ENCODE peak calls at places on chromosomes 2 and 18, in seven cellular contexts. One of them, this sample, is unnamed.
A peak's percentile ranks its signal among the peaks of the same experiment; 100 is the strongest.

GRCh38 chr18:39571511-39571910 is 2005.9 kb upstream of the CELF4 start:
- DNase-seq in psoas muscle: no peak
- DNase-seq in prostate gland: no peak
- DNase-seq in IMR-90: peak; percentile 19
- DNase-seq in breast epithelium: no peak
- DNase-seq in heart right ventricle: no peak
- DNase-seq in ascending aorta: no peak
- DNase-seq in this sample: no peak

GRCh38 chr2:228548230-228548629 is 366.7 kb upstream of the SPHKAP start:
- DNase-seq in psoas muscle: no peak
- DNase-seq in prostate gland: no peak
- DNase-seq in IMR-90: peak; percentile 41
- DNase-seq in breast epithelium: no peak
- DNase-seq in heart right ventricle: no peak
- DNase-seq in ascending aorta: no peak
- DNase-seq in this sample: no peak

GRCh38 chr18:3528251-3528650 is 78.3 kb downstream of the TGIF1 start:
- DNase-seq in psoas muscle: no peak
- DNase-seq in prostate gland: no peak
- DNase-seq in IMR-90: no peak
- DNase-seq in breast epithelium: no peak
- DNase-seq in heart right ventricle: no peak
- DNase-seq in ascending aorta: no peak
- DNase-seq in this sample: no peak

GRCh38 chr2:231991664-231992063 is 30.2 kb downstream of the DIS3L2 start:
- DNase-seq in psoas muscle: no peak
- DNase-seq in prostate gland: no peak
- DNase-seq in IMR-90: peak; percentile 26
- DNase-seq in breast epithelium: no peak
- DNase-seq in heart right ventricle: no peak
- DNase-seq in ascending aorta: no peak
- DNase-seq in this sample: no peak

GRCh38 chr18:55763805-55764204 is 175.8 kb upstream of the TCF4 start:
- DNase-seq in psoas muscle: no peak
- DNase-seq in prostate gland: no peak
- DNase-seq in IMR-90: peak; percentile 11
- DNase-seq in breast epithelium: no peak
- DNase-seq in heart right ventricle: no peak
- DNase-seq in ascending aorta: no peak
- DNase-seq in this sample: no peak

GRCh38 chr2:156317631-156318030 is 14.9 kb downstream of the NR4A2 start:
- DNase-seq in psoas muscle: no peak
- DNase-seq in prostate gland: no peak
- DNase-seq in IMR-90: no peak
- DNase-seq in breast epithelium: no peak
- DNase-seq in heart right ventricle: no peak
- DNase-seq in ascending aorta: no peak
- DNase-seq in this sample: no peak

GRCh38 chr2:173982918-173983317 is 17.7 kb upstream of the SP3 start:
- DNase-seq in psoas muscle: no peak
- DNase-seq in prostate gland: peak; percentile 75
- DNase-seq in IMR-90: peak; percentile 56
- DNase-seq in breast epithelium: peak; percentile 79
- DNase-seq in heart right ventricle: peak; percentile 44
- DNase-seq in ascending aorta: no peak
- DNase-seq in this sample: no peak

GRCh38 chr18:55927831-55928230 is 339.8 kb upstream of the TCF4 start:
- DNase-seq in psoas muscle: no peak
- DNase-seq in prostate gland: no peak
- DNase-seq in IMR-90: peak; percentile 89
- DNase-seq in breast epithelium: no peak
- DNase-seq in heart right ventricle: no peak
- DNase-seq in ascending aorta: no peak
- DNase-seq in this sample: no peak

GRCh38 chr2:80288576-80288975 is 16.0 kb downstream of the LRRTM1 start:
- DNase-seq in psoas muscle: no peak
- DNase-seq in prostate gland: no peak
- DNase-seq in IMR-90: no peak
- DNase-seq in breast epithelium: no peak
- DNase-seq in heart right ventricle: no peak
- DNase-seq in ascending aorta: no peak
- DNase-seq in this sample: no peak

GRCh38 chr18:31680836-31681568 is 3.4 kb downstream of the B4GALT6 start:
- DNase-seq in psoas muscle: no peak
- DNase-seq in prostate gland: no peak
- DNase-seq in IMR-90: no peak
- DNase-seq in breast epithelium: no peak
- DNase-seq in heart right ventricle: no peak
- DNase-seq in ascending aorta: no peak
- DNase-seq in this sample: no peak

GRCh38 chr2:231394201-231395141 is 1.0 kb upstream of the B3GNT7 start:
- DNase-seq in psoas muscle: no peak
- DNase-seq in prostate gland: no peak
- DNase-seq in IMR-90: no peak
- DNase-seq in breast epithelium: no peak
- DNase-seq in heart right ventricle: no peak
- DNase-seq in ascending aorta: no peak
- DNase-seq in this sample: peak; percentile 75

GRCh38 chr2:128613876-128614275 is 295.2 kb upstream of the HS6ST1 start:
- DNase-seq in psoas muscle: no peak
- DNase-seq in prostate gland: no peak
- DNase-seq in IMR-90: no peak
- DNase-seq in breast epithelium: no peak
- DNase-seq in heart right ventricle: no peak
- DNase-seq in ascending aorta: no peak
- DNase-seq in this sample: peak; percentile 4

GRCh38 chr18:79950440-79951341 is 762 bp downstream of the SLC66A2 start:
- DNase-seq in psoas muscle: peak; percentile 47
- DNase-seq in prostate gland: no peak
- DNase-seq in IMR-90: peak; percentile 12
- DNase-seq in breast epithelium: no peak
- DNase-seq in heart right ventricle: peak; percentile 50
- DNase-seq in ascending aorta: peak; percentile 64
- DNase-seq in this sample: peak; percentile 78

GRCh38 chr2:710867-711266 is 33.7 kb upstream of the TMEM18 start:
- DNase-seq in psoas muscle: no peak
- DNase-seq in prostate gland: no peak
- DNase-seq in IMR-90: no peak
- DNase-seq in breast epithelium: no peak
- DNase-seq in heart right ventricle: no peak
- DNase-seq in ascending aorta: no peak
- DNase-seq in this sample: no peak

GRCh38 chr2:127118467-127118866 is 11.5 kb upstream of the BIN1 start:
- DNase-seq in psoas muscle: no peak
- DNase-seq in prostate gland: no peak
- DNase-seq in IMR-90: no peak
- DNase-seq in breast epithelium: no peak
- DNase-seq in heart right ventricle: no peak
- DNase-seq in ascending aorta: no peak
- DNase-seq in this sample: no peak

GRCh38 chr2:127121341-127121740 is 14.4 kb upstream of the BIN1 start:
- DNase-seq in psoas muscle: no peak
- DNase-seq in prostate gland: no peak
- DNase-seq in IMR-90: no peak
- DNase-seq in breast epithelium: no peak
- DNase-seq in heart right ventricle: no peak
- DNase-seq in ascending aorta: no peak
- DNase-seq in this sample: peak; percentile 1

GRCh38 chr2:127122351-127123027 is 15.5 kb upstream of the BIN1 start:
- DNase-seq in psoas muscle: no peak
- DNase-seq in prostate gland: no peak
- DNase-seq in IMR-90: no peak
- DNase-seq in breast epithelium: no peak
- DNase-seq in heart right ventricle: no peak
- DNase-seq in ascending aorta: no peak
- DNase-seq in this sample: no peak

GRCh38 chr2:127124426-127124825 is 17.5 kb upstream of the BIN1 start:
- DNase-seq in psoas muscle: no peak
- DNase-seq in prostate gland: no peak
- DNase-seq in IMR-90: no peak
- DNase-seq in breast epithelium: no peak
- DNase-seq in heart right ventricle: no peak
- DNase-seq in ascending aorta: no peak
- DNase-seq in this sample: no peak

DNA sequence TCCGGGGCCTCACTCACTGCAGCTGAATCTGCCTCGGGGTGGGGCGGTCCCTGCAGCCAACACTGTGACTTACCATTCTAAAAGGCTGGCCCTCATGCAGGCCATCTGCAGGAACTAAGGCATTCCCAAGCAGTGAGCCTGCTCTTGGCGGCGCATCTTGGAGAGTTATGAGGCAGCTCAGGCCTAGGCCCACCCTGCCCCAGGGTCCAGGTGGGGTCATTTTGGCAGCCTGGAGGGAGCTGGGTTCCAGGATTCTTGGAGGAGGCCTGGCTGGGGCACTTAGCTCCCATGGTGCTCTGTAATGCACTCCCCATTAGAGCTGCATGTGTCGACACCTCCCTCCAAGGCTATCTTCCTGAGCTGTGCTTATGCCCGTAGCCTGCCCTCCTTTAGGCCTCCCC is 14.8 kb upstream of the BIN1 start:
- DNase-seq in psoas muscle: peak; percentile 86
- DNase-seq in prostate gland: no peak
- DNase-seq in IMR-90: no peak
- DNase-seq in breast epithelium: no peak
- DNase-seq in heart right ventricle: peak; percentile 60
- DNase-seq in ascending aorta: no peak
- DNase-seq in this sample: no peak
- H3K9me3 ChIP-seq in psoas muscle: no peaks in the 10 kb centered on the region
- H3K9me3 ChIP-seq in prostate gland: no peaks in the 10 kb centered on the region
- H3K9me3 ChIP-seq in IMR-90: no peaks in the 10 kb centered on the region
- H3K9me3 ChIP-seq in breast epithelium: no peaks in the 10 kb centered on the region
- H3K9me3 ChIP-seq in heart right ventricle: no peaks in the 10 kb centered on the region
- H3K9me3 ChIP-seq in ascending aorta: no peaks in the 10 kb centered on the region
- H3K9me3 ChIP-seq in this sample: no peaks in the 10 kb centered on the region

DNA sequence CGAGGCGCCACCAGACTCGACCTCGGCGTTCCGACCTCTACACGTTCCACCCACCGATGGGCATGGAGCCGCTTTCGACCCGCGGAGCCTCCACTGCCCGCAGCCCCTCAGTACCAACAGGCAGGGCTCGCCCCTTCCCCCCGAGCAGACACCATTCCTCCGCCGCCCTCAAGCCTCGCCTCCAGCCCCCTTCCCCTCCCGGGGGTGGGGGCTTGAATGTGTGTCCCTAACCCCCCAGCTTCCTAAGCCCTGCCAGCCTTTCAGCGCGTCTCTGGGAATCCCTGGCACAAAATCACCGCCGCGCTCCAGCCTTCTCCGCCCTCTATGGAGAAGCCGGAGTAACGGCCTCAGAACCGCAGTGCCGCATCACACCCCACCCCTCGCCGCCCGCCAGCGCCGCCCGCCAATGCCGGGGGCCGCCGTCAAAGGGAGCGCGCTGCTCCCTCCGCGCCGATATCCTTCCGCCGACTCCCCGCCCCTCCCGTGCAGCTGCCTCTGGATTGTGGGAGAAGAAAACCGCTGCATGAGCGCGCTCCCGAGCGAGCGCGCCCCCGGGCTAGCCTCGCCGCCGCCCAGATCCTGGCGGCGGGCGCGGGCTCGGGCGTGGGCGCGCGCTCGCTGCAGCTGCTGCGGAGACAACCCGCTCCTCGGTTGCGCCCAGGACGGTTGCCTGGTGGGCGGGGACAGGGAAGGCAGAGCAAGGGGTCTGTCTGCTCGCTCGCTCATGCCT is at the start of gene CCDC88A:
- DNase-seq in psoas muscle: peak; percentile 98
- DNase-seq in prostate gland: peak; percentile 90
- DNase-seq in IMR-90: peak; percentile 97
- DNase-seq in breast epithelium: peak; percentile 89
- DNase-seq in heart right ventricle: peak; percentile 98
- DNase-seq in ascending aorta: peak; percentile 97
- DNase-seq in this sample: peak; percentile 94
- TF ChIP-seq CTCF in psoas muscle: peak; percentile 30
- TF ChIP-seq CTCF in prostate gland: peak; percentile 29
- TF ChIP-seq CTCF in IMR-90: peak; percentile 24
- TF ChIP-seq CTCF in breast epithelium: no peak
- TF ChIP-seq CTCF in heart right ventricle: peak; percentile 42
- TF ChIP-seq CTCF in ascending aorta: peak; percentile 28
- TF ChIP-seq CTCF in this sample: no peak

GRCh38 chr2:47177042-47177565 is 22.0 kb upstream of the STPG4 start:
- DNase-seq in psoas muscle: no peak
- DNase-seq in prostate gland: no peak
- DNase-seq in IMR-90: no peak
- DNase-seq in breast epithelium: no peak
- DNase-seq in heart right ventricle: no peak
- DNase-seq in ascending aorta: no peak
- DNase-seq in this sample: no peak

GRCh38 chr2:47179325-47179724 is 24.2 kb upstream of the STPG4 start:
- DNase-seq in psoas muscle: no peak
- DNase-seq in prostate gland: no peak
- DNase-seq in IMR-90: no peak
- DNase-seq in breast epithelium: no peak
- DNase-seq in heart right ventricle: no peak
- DNase-seq in ascending aorta: no peak
- DNase-seq in this sample: no peak

GRCh38 chr2:47181176-47181575 is 26.1 kb upstream of the STPG4 start:
- DNase-seq in psoas muscle: no peak
- DNase-seq in prostate gland: no peak
- DNase-seq in IMR-90: no peak
- DNase-seq in breast epithelium: no peak
- DNase-seq in heart right ventricle: no peak
- DNase-seq in ascending aorta: no peak
- DNase-seq in this sample: no peak

GRCh38 chr2:47180531-47180930 is 25.4 kb upstream of the STPG4 start:
- DNase-seq in psoas muscle: no peak
- DNase-seq in prostate gland: no peak
- DNase-seq in IMR-90: no peak
- DNase-seq in breast epithelium: no peak
- DNase-seq in heart right ventricle: no peak
- DNase-seq in ascending aorta: no peak
- DNase-seq in this sample: no peak

GRCh38 chr2:47178359-47178758 is 23.3 kb upstream of the STPG4 start:
- DNase-seq in psoas muscle: no peak
- DNase-seq in prostate gland: no peak
- DNase-seq in IMR-90: no peak
- DNase-seq in breast epithelium: no peak
- DNase-seq in heart right ventricle: no peak
- DNase-seq in ascending aorta: no peak
- DNase-seq in this sample: no peak
- H3K9me3 ChIP-seq in psoas muscle: no peaks in the 10 kb centered on the region
- H3K9me3 ChIP-seq in prostate gland: no peaks in the 10 kb centered on the region
- H3K9me3 ChIP-seq in IMR-90: no peaks in the 10 kb centered on the region
- H3K9me3 ChIP-seq in breast epithelium: no peaks in the 10 kb centered on the region
- H3K9me3 ChIP-seq in heart right ventricle: no peaks in the 10 kb centered on the region
- H3K9me3 ChIP-seq in ascending aorta: no peaks in the 10 kb centered on the region
- H3K9me3 ChIP-seq in this sample: no peaks in the 10 kb centered on the region

GRCh38 chr2:88671786-88672427 is 19.6 kb upstream of the RPIA start:
- DNase-seq in psoas muscle: no peak
- DNase-seq in prostate gland: peak; percentile 8
- DNase-seq in IMR-90: peak; percentile 70
- DNase-seq in breast epithelium: no peak
- DNase-seq in heart right ventricle: no peak
- DNase-seq in ascending aorta: no peak
- DNase-seq in this sample: no peak

GRCh38 chr2:88668862-88669261 is 22.6 kb upstream of the RPIA start:
- DNase-seq in psoas muscle: no peak
- DNase-seq in prostate gland: no peak
- DNase-seq in IMR-90: no peak
- DNase-seq in breast epithelium: no peak
- DNase-seq in heart right ventricle: no peak
- DNase-seq in ascending aorta: no peak
- DNase-seq in this sample: no peak

GRCh38 chr2:88669371-88670214 is 21.9 kb upstream of the RPIA start:
- DNase-seq in psoas muscle: no peak
- DNase-seq in prostate gland: peak; percentile 9
- DNase-seq in IMR-90: peak; percentile 52
- DNase-seq in breast epithelium: no peak
- DNase-seq in heart right ventricle: no peak
- DNase-seq in ascending aorta: no peak
- DNase-seq in this sample: no peak

GRCh38 chr2:88673363-88673762 is 18.1 kb upstream of the RPIA start:
- DNase-seq in psoas muscle: no peak
- DNase-seq in prostate gland: no peak
- DNase-seq in IMR-90: no peak
- DNase-seq in breast epithelium: no peak
- DNase-seq in heart right ventricle: no peak
- DNase-seq in ascending aorta: no peak
- DNase-seq in this sample: no peak
- TF ChIP-seq CTCF in psoas muscle: no peak
- TF ChIP-seq CTCF in prostate gland: no peak
- TF ChIP-seq CTCF in IMR-90: no peak
- TF ChIP-seq CTCF in breast epithelium: no peak
- TF ChIP-seq CTCF in heart right ventricle: no peak
- TF ChIP-seq CTCF in ascending aorta: no peak
- TF ChIP-seq CTCF in this sample: no peak

This sample was measured in mucosa of descending colon.